ENCODE peak calls at places on chromosomes 7 and 10, in five cellular contexts. E is epithelial cell of esophagus, R is midbrain, X is substantia nigra, O is AG04450. I is an unnamed sample.

GRCh38 chr7:452230-452751 is 67.4 kb downstream of the PDGFA start:
- DNase-seq in E (no peak), X (no peak), R (no peak), O (no peak), I (no peak)

GRCh38 chr10:58209669-58210068 is 58.0 kb downstream of the IPMK start:
- DNase-seq in E (no peak), R (no peak), X (no peak), O (no peak), I (no peak)

GRCh38 chr7:131882321-131882720 is 325.9 kb upstream of the PODXL start:
- DNase-seq in E (no peak), O (no peak), X (no peak), R (no peak), I (no peak)

GRCh38 chr7:38703093-38703492 is 71.9 kb upstream of the AMPH start:
- DNase-seq in E (peak), R (no peak), O (no peak), X (no peak), I (no peak)

GRCh38 chr10:30092151-30092790 is 32.9 kb upstream of the JCAD start:
- DNase-seq in E (peak), X (no peak), O (peak), R (no peak), I (no peak)

GRCh38 chr7:128393526-128394330 is 16.1 kb downstream of the IMPDH1 start:
- DNase-seq in X (no peak), E (no peak), R (no peak), O (no peak), I (no peak)

GRCh38 chr7:48875300-48875916 is 48.9 kb upstream of the CDC14C start:
- DNase-seq in R (peak), E (peak), O (no peak), X (peak), I (peak)

GRCh38 chr7:100266576-100267354 is 40.7 kb upstream of the SPDYE3 start:
- DNase-seq in O (no peak), R (no peak), X (no peak), E (no peak), I (no peak)

GRCh38 chr10:49277973-49278372 is 21.0 kb upstream of the C10orf71 start:
- DNase-seq in E (no peak), X (no peak), O (no peak), R (no peak), I (no peak)

GRCh38 chr10:109919224-109919623 is 4.1 kb downstream of the XPNPEP1 start:
- DNase-seq in E (peak), R (no peak), X (no peak), O (no peak), I (no peak)

GRCh38 chr10:23968296-23968695 is 240.6 kb upstream of the KIAA1217 start:
- DNase-seq in E (no peak), O (no peak), X (no peak), R (no peak), I (peak)

GRCh38 chr10:45581497-45582385 is 90.8 kb downstream of the ZFAND4 start:
- DNase-seq in O (no peak), X (no peak), E (no peak), R (no peak), I (peak)

GRCh38 chr10:19719320-19719719 is 96.9 kb upstream of the PLXDC2 start:
- DNase-seq in E (no peak), R (no peak), O (peak), X (no peak), I (no peak)

GRCh38 chr10:30915141-30915540 is 116.5 kb downstream of the ZNF438 start:
- DNase-seq in X (no peak), O (no peak), E (peak), R (no peak), I (no peak)

GRCh38 chr7:86942081-86942480 is 117.4 kb downstream of the ELAPOR2 start:
- DNase-seq in R (peak), X (no peak), E (peak), O (no peak), I (no peak)

GRCh38 chr7:111639894-111640293 is 77.6 kb upstream of the IMMP2L start:
- DNase-seq in E (no peak), O (peak), X (no peak), R (no peak), I (no peak)

GRCh38 chr10:61778137-61778536 is 115.4 kb downstream of the CABCOCO1 start:
- DNase-seq in O (no peak), X (no peak), R (no peak), E (no peak), I (no peak)

GRCh38 chr7:29162577-29162976 is 16.2 kb upstream of the CPVL start:
- DNase-seq in X (no peak), R (no peak), O (no peak), E (no peak), I (no peak)

GRCh38 chr7:155586843-155587440 is 40.6 kb upstream of the CNPY1 start:
- DNase-seq in O (no peak), X (no peak), R (no peak), E (no peak), I (no peak)

GRCh38 chr7:31526882-31527281 is 13.0 kb downstream of the ITPRID1 start:
- DNase-seq in X (no peak), O (no peak), E (no peak), R (no peak), I (no peak)